ENCODE peak calls at places on chromosomes 16 and 17, in four cellular contexts. D, C, J and B are unnamed samples.

GRCh38 chr16:85096921-85097320 is 15.4 kb downstream of the CIBAR2 start:
- DNase-seq in D (no peak), C (no peak), J (no peak), B (no peak)

GRCh38 chr17:15892244-15892643 is 52.7 kb upstream of the ADORA2B start:
- DNase-seq in D (no peak), C (no peak), J (no peak), B (no peak)

GRCh38 chr16:18945233-18945632 is 19.0 kb upstream of the SMG1 start:
- DNase-seq in D (no peak), C (no peak), J (no peak), B (no peak)

GRCh38 chr17:46984341-46984740 is 5.3 kb upstream of the RPRML start:
- DNase-seq in D (no peak), C (no peak), J (no peak), B (no peak)

GRCh38 chr16:48734220-48734619 is 124.2 kb upstream of the N4BP1 start:
- DNase-seq in D (no peak), C (no peak), J (no peak), B (no peak)

GRCh38 chr16:85157813-85158701 is 45.8 kb upstream of the CIBAR2 start:
- DNase-seq in D (no peak), C (no peak), J (no peak), B (no peak)

GRCh38 chr16:47940466-47940865 is 215.3 kb downstream of the ABCC12 start:
- DNase-seq in D (no peak), C (no peak), J (no peak), B (no peak)

GRCh38 chr17:57551321-57552079 is 193.6 kb downstream of the CCDC182 start:
- DNase-seq in D (no peak), C (no peak), J (no peak), B (no peak)

GRCh38 chr17:2883544-2884203 is 87.4 kb downstream of the RAP1GAP2 start:
- DNase-seq in D (no peak), C (peak), J (peak), B (no peak)

GRCh38 chr17:82787081-82787848 is 35.4 kb downstream of the TBCD start:
- DNase-seq in D (no peak), C (peak), J (no peak), B (no peak)

GRCh38 chr17:50764860-50765259 is 2.5 kb downstream of the ANKRD40CL start:
- DNase-seq in D (no peak), C (no peak), J (no peak), B (no peak)

GRCh38 chr16:705748-706188 is at the start of gene FBXL16:
- DNase-seq in D (no peak), C (no peak), J (no peak), B (no peak)

GRCh38 chr17:58677204-58677880 is 14.5 kb downstream of the TEX14 start:
- DNase-seq in D (no peak), C (no peak), J (no peak), B (no peak)

GRCh38 chr16:12319464-12320030 is 343.0 kb downstream of the SNX29 start:
- DNase-seq in D (no peak), C (no peak), J (no peak), B (no peak)

GRCh38 chr17:72110231-72110952 is 10.4 kb upstream of the SOX9 start:
- DNase-seq in D (no peak), C (peak), J (no peak), B (no peak)

GRCh38 chr17:61305024-61305423 is 94.6 kb upstream of the TBX2 start:
- DNase-seq in D (no peak), C (no peak), J (no peak), B (no peak)

GRCh38 chr16:20611350-20611902 is 35.3 kb upstream of the ACSM2B start:
- DNase-seq in D (no peak), C (no peak), J (peak), B (no peak)

GRCh38 chr17:27207073-27207511 is 86.8 kb upstream of the WSB1 start:
- DNase-seq in D (no peak), C (peak), J (no peak), B (no peak)

GRCh38 chr17:16215002-16215272 is 397 bp downstream of the NCOR1 start:
- DNase-seq in D (no peak), C (no peak), J (peak), B (no peak)

GRCh38 chr16:27786881-27787625 is 237.1 kb downstream of the KATNIP start:
- DNase-seq in D (no peak), C (no peak), J (no peak), B (no peak)

GRCh38 chr16:1911467-1912214 is 6.6 kb downstream of the HS3ST6 start:
- DNase-seq in D (no peak), C (no peak), J (no peak), B (no peak)

GRCh38 chr16:85193876-85194275 is 81.6 kb upstream of the CIBAR2 start:
- DNase-seq in D (no peak), C (no peak), J (no peak), B (no peak)

GRCh38 chr16:27489906-27490305 is 59.8 kb downstream of the GTF3C1 start:
- DNase-seq in D (no peak), C (no peak), J (no peak), B (no peak)

GRCh38 chr17:77555741-77556291 is 402.7 kb upstream of the TNRC6C start:
- DNase-seq in D (peak), C (peak), J (no peak), B (no peak)

GRCh38 chr17:2703181-2703580 is 8.4 kb downstream of the CLUH start:
- DNase-seq in D (no peak), C (no peak), J (no peak), B (no peak)

GRCh38 chr17:31448467-31449077 is 57.1 kb downstream of the RAB11FIP4 start:
- DNase-seq in D (no peak), C (no peak), J (no peak), B (peak)

GRCh38 chr16:75045424-75045823 is 46.6 kb downstream of the ZNRF1 start:
- DNase-seq in D (no peak), C (no peak), J (no peak), B (no peak)

GRCh38 chr17:79800325-79801155 is 3.7 kb upstream of the CBX8 start:
- DNase-seq in D (no peak), C (peak), J (no peak), B (peak)

GRCh38 chr16:50303605-50304466 is 37.5 kb downstream of the ADCY7 start:
- DNase-seq in D (no peak), C (no peak), J (no peak), B (no peak)

GRCh38 chr17:36933174-36934143 is 3.8 kb upstream of the LHX1 start:
- DNase-seq in D (no peak), C (no peak), J (no peak), B (no peak)

GRCh38 chr16:49854227-49855203 is 1.4 kb downstream of the ZNF423 start:
- DNase-seq in D (no peak), C (no peak), J (no peak), B (no peak)

GRCh38 chr17:39781028-39781800 is 43.5 kb downstream of the GRB7 start:
- DNase-seq in D (no peak), C (no peak), J (no peak), B (no peak)

GRCh38 chr17:16945513-16946201 is 26.3 kb downstream of the TNFRSF13B start:
- DNase-seq in D (no peak), C (no peak), J (no peak), B (no peak)

GRCh38 chr16:32116080-32116479 is 137.0 kb upstream of the TP53TG3D start:
- DNase-seq in D (no peak), C (no peak), J (no peak), B (no peak)

GRCh38 chr17:50270430-50271172 is 3.7 kb upstream of the TMEM92 start:
- DNase-seq in D (no peak), C (no peak), J (no peak), B (no peak)

GRCh38 chr17:44416558-44417289 is 27.3 kb upstream of the ITGA2B start:
- DNase-seq in D (no peak), C (no peak), J (no peak), B (no peak)

GRCh38 chr16:70430667-70431536 is 8.0 kb downstream of the ST3GAL2 start:
- DNase-seq in D (no peak), C (no peak), J (peak), B (no peak)

GRCh38 chr16:65728652-65729051 is 606.8 kb upstream of the CDH11 start:
- DNase-seq in D (no peak), C (no peak), J (no peak), B (no peak)

GRCh38 chr17:20191066-20191465 is 181.9 kb downstream of the SPECC1 start:
- DNase-seq in D (no peak), C (peak), J (no peak), B (peak)

GRCh38 chr17:64779344-64780095 is 117.4 kb upstream of the SMURF2 start:
- DNase-seq in D (no peak), C (no peak), J (no peak), B (no peak)
- H3K4me3 ChIP-seq in D (no peak), C (peak), J (peak), B (no peak)

DNA sequence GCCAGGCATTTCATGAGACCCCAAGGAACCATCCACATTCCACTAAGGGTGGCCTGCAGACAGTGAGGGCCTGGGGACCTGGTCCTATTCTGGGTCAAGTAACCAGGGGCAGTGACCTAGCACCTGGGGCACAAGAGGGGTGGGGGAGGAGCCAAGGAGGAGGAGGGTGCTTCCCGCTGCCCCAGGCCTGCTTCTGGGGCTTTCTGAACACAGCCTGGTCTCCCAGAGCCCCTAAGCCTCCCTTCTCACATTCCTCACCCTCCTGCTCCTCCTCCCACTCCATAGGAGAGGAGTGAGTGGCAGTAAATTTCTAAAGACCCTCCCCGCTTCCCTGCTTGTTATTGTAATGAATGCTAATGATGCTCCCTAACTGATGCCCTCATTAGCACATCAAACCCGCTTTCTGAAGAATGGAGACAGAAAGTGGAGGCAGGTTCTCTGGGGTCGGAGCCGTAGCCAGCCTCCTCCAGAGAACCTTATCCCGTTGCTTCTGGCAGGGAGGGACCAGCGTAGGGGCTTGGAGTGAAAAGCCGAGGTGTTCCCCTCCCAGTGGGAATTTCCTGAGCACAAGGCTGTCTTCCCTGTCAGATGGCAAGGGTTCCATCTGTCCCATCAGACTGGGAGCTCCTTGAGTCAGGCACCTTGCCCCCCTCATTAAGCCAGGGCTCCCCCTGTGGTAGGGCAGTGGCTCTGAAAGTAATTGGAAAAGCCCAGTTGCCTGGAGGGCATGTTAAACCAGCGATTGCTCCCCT is 3.7 kb upstream of the SRCIN1 start:
- DNase-seq in D (no peak), C (no peak), J (no peak), B (no peak)
- TF ChIP-seq CTCF in D (no peak), C (no peak), J (no peak), B (no peak)

GRCh38 chr16:4347765-4348509 is 3.2 kb downstream of the PAM16 start:
- DNase-seq in D (no peak), C (no peak), J (no peak), B (no peak)
- H3K4me3 ChIP-seq in D (no peak), C (no peak), J (no peak), B (no peak)

GRCh38 chr16:81879625-81880024 is 100.5 kb downstream of the PLCG2 start:
- DNase-seq in D (no peak), C (no peak), J (no peak), B (no peak)
- TF ChIP-seq CTCF in D (peak), C (peak), J (peak), B (peak)

GRCh38 chr17:81386141-81386645 is 9.1 kb upstream of the BAHCC1 start:
- DNase-seq in D (no peak), C (no peak), J (no peak), B (no peak)

GRCh38 chr17:81387235-81388060 is 7.8 kb upstream of the BAHCC1 start:
- DNase-seq in D (no peak), C (no peak), J (peak), B (no peak)

GRCh38 chr17:81388091-81388611 is 7.1 kb upstream of the BAHCC1 start:
- DNase-seq in D (no peak), C (no peak), J (no peak), B (no peak)

GRCh38 chr17:81385320-81386111 is 9.7 kb upstream of the BAHCC1 start:
- DNase-seq in D (no peak), C (no peak), J (no peak), B (no peak)

GRCh38 chr17:81386646-81387234 is 8.5 kb upstream of the BAHCC1 start:
- DNase-seq in D (no peak), C (no peak), J (no peak), B (no peak)
- H3K4me3 ChIP-seq in D (peak), C (peak), J (peak), B (peak)

GRCh38 chr17:10295728-10296343 is 77.0 kb downstream of the MYH13 start:
- DNase-seq in D (peak), C (peak), J (peak), B (peak)
- TF ChIP-seq CTCF in D (peak), C (peak), J (peak), B (peak)

GRCh38 chr17:81342062-81342699 is 47.1 kb upstream of the SLC38A10 start:
- DNase-seq in D (no peak), C (peak), J (no peak), B (no peak)
- H3K4me3 ChIP-seq in D (peak), C (peak), J (peak), B (no peak)

DNA sequence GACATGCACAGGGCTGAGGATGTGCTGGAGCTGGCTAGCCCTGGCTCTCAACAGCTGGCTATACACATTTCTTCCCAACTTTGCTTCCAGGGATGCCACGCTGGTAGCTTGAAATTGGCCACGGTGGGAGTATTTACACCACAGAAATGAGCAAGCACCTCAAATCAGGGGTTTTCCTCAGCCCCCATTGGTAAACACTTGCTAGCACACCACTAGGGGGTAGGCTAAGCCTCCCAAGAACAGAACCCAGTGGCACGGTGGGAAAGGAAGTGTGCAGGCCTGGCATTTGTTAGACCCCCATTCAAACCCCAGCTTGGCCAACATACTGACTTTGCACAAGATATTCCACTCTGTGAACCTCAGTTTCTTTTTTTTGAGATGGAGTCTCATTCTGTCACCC is 12.9 kb downstream of the DRC3 start:
- DNase-seq in D (no peak), C (no peak), J (no peak), B (no peak)
- TF ChIP-seq CTCF in D (peak), C (no peak), J (peak), B (peak)

DNA sequence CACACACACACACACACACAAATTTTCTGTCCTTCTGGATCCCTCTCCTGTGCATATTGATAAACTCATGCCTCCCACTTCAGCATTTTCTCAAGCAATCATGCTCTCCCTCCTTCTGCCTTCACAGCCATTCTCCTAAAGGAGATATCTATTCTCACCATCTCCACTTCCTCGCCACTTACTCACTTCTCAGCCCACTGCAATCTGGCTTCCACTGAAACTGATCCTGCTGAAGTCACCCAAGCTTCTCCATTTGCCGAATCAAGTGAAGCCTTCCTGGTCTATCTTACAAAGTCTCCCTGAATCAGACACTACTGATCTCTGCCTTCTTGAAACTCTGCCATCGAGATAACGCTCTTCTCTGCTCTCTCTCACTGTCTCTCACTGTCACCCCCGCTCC is 54.0 kb upstream of the GNAO1 start:
- DNase-seq in D (no peak), C (no peak), J (no peak), B (no peak)
- H3K4me3 ChIP-seq in D (no peak), C (no peak), J (no peak), B (no peak)

DNA sequence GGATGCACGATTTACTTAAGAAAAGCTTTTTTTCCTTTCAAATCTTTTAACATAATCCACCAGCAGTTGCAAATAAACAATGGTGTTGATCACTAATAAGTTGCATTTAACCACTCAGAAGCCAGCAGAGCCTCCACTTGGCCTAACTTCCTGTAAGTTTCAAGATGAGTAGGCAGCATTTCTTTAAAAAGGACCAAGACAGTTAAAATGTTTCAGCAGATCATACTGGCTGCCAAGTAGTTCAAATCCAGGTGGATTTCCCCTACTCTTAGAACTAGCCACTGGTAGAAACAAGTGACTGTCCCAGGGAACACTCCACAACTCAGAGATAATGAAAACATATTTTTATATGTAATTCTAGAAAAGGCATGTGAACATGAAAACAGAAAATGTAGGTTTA is 17.0 kb upstream of the RFFL start:
- DNase-seq in D (no peak), C (no peak), J (no peak), B (no peak)
- TF ChIP-seq CTCF in D (no peak), C (no peak), J (no peak), B (no peak)